ENCODE peak calls at places on chromosomes 12 and 14, in seven cellular contexts. One of them, this sample, is unnamed. For H3K4me1 and H3K27me3, the result is how much of the 10 kb centered on the place peaks cover.

GRCh38 chr14:35386673-35387125 is 17.9 kb downstream of the NFKBIA start:
- DNase-seq in pancreas: no peak
- DNase-seq in IMR-90: no peak
- DNase-seq in HCT116: no peak
- DNase-seq in suprapubic skin: no peak
- DNase-seq in stomach: no peak
- DNase-seq in naive thymus-derived CD4-positive, alpha-beta T cell: no peak
- DNase-seq in this sample: no peak

GRCh38 chr12:75944097-75944904 is 87.3 kb downstream of the PHLDA1 start:
- DNase-seq in pancreas: no peak
- DNase-seq in IMR-90: peak
- DNase-seq in HCT116: peak
- DNase-seq in suprapubic skin: no peak
- DNase-seq in stomach: no peak
- DNase-seq in naive thymus-derived CD4-positive, alpha-beta T cell: no peak
- DNase-seq in this sample: no peak

GRCh38 chr12:3480744-3481143 is 10.3 kb upstream of the PRMT8 start:
- DNase-seq in pancreas: no peak
- DNase-seq in IMR-90: no peak
- DNase-seq in HCT116: no peak
- DNase-seq in suprapubic skin: no peak
- DNase-seq in stomach: no peak
- DNase-seq in naive thymus-derived CD4-positive, alpha-beta T cell: no peak
- DNase-seq in this sample: no peak

GRCh38 chr12:66137937-66138336 is 7.4 kb upstream of the LLPH start:
- DNase-seq in pancreas: no peak
- DNase-seq in IMR-90: no peak
- DNase-seq in HCT116: no peak
- DNase-seq in suprapubic skin: no peak
- DNase-seq in stomach: no peak
- DNase-seq in naive thymus-derived CD4-positive, alpha-beta T cell: no peak
- DNase-seq in this sample: no peak

GRCh38 chr14:96762650-96763049 is 34.5 kb upstream of the VRK1 start:
- DNase-seq in pancreas: no peak
- DNase-seq in IMR-90: peak
- DNase-seq in HCT116: peak
- DNase-seq in suprapubic skin: no peak
- DNase-seq in stomach: no peak
- DNase-seq in naive thymus-derived CD4-positive, alpha-beta T cell: peak
- DNase-seq in this sample: no peak

GRCh38 chr12:26203167-26203566 is 7.8 kb downstream of the SSPN start:
- DNase-seq in pancreas: no peak
- DNase-seq in IMR-90: no peak
- DNase-seq in HCT116: no peak
- DNase-seq in suprapubic skin: no peak
- DNase-seq in stomach: no peak
- DNase-seq in naive thymus-derived CD4-positive, alpha-beta T cell: no peak
- DNase-seq in this sample: no peak

GRCh38 chr14:76007852-76008251 is 22.3 kb downstream of the IFT43 start:
- DNase-seq in pancreas: no peak
- DNase-seq in IMR-90: peak
- DNase-seq in HCT116: no peak
- DNase-seq in suprapubic skin: no peak
- DNase-seq in stomach: no peak
- DNase-seq in naive thymus-derived CD4-positive, alpha-beta T cell: no peak
- DNase-seq in this sample: no peak

GRCh38 chr14:28565345-28565744 is 201.2 kb upstream of the FOXG1 start:
- DNase-seq in pancreas: no peak
- DNase-seq in IMR-90: no peak
- DNase-seq in HCT116: no peak
- DNase-seq in suprapubic skin: no peak
- DNase-seq in stomach: no peak
- DNase-seq in naive thymus-derived CD4-positive, alpha-beta T cell: no peak
- DNase-seq in this sample: no peak

GRCh38 chr14:72740504-72740961 is 153.4 kb downstream of the DPF3 start:
- DNase-seq in pancreas: no peak
- DNase-seq in IMR-90: no peak
- DNase-seq in HCT116: no peak
- DNase-seq in suprapubic skin: peak
- DNase-seq in stomach: peak
- DNase-seq in naive thymus-derived CD4-positive, alpha-beta T cell: no peak
- DNase-seq in this sample: no peak

GRCh38 chr12:131831021-131831571 is 2.9 kb downstream of the MMP17 start:
- DNase-seq in pancreas: no peak
- DNase-seq in IMR-90: no peak
- DNase-seq in HCT116: no peak
- DNase-seq in suprapubic skin: peak
- DNase-seq in stomach: no peak
- DNase-seq in naive thymus-derived CD4-positive, alpha-beta T cell: peak
- DNase-seq in this sample: peak

GRCh38 chr12:111268738-111269572 is 99.9 kb downstream of the PHETA1 start:
- DNase-seq in pancreas: no peak
- DNase-seq in IMR-90: no peak
- DNase-seq in HCT116: peak
- DNase-seq in suprapubic skin: no peak
- DNase-seq in stomach: no peak
- DNase-seq in naive thymus-derived CD4-positive, alpha-beta T cell: no peak
- DNase-seq in this sample: no peak

GRCh38 chr12:9051156-9051545 is 61.8 kb downstream of the KLRG1 start:
- DNase-seq in pancreas: no peak
- DNase-seq in IMR-90: no peak
- DNase-seq in HCT116: no peak
- DNase-seq in suprapubic skin: no peak
- DNase-seq in stomach: no peak
- DNase-seq in naive thymus-derived CD4-positive, alpha-beta T cell: no peak
- DNase-seq in this sample: no peak

GRCh38 chr14:68558096-68558495 is 234.8 kb downstream of the ZFP36L1 start:
- DNase-seq in pancreas: no peak
- DNase-seq in IMR-90: no peak
- DNase-seq in HCT116: no peak
- DNase-seq in suprapubic skin: peak
- DNase-seq in stomach: no peak
- DNase-seq in naive thymus-derived CD4-positive, alpha-beta T cell: no peak
- DNase-seq in this sample: no peak

GRCh38 chr12:24423611-24424010 is 474.1 kb upstream of the SOX5 start:
- DNase-seq in pancreas: no peak
- DNase-seq in IMR-90: no peak
- DNase-seq in HCT116: no peak
- DNase-seq in suprapubic skin: no peak
- DNase-seq in stomach: no peak
- DNase-seq in naive thymus-derived CD4-positive, alpha-beta T cell: no peak
- DNase-seq in this sample: no peak

GRCh38 chr12:40253936-40254335 is 29.1 kb downstream of the LRRK2 start:
- DNase-seq in pancreas: no peak
- DNase-seq in IMR-90: peak
- DNase-seq in HCT116: no peak
- DNase-seq in suprapubic skin: no peak
- DNase-seq in stomach: no peak
- DNase-seq in naive thymus-derived CD4-positive, alpha-beta T cell: no peak
- DNase-seq in this sample: no peak

GRCh38 chr12:103852498-103852992 is 11.5 kb upstream of the NT5DC3 start:
- DNase-seq in pancreas: no peak
- DNase-seq in IMR-90: peak
- DNase-seq in HCT116: no peak
- DNase-seq in suprapubic skin: no peak
- DNase-seq in stomach: no peak
- DNase-seq in naive thymus-derived CD4-positive, alpha-beta T cell: no peak
- DNase-seq in this sample: no peak

GRCh38 chr14:50061664-50062437 is 54.5 kb downstream of the VCPKMT start:
- DNase-seq in pancreas: no peak
- DNase-seq in IMR-90: peak
- DNase-seq in HCT116: no peak
- DNase-seq in suprapubic skin: no peak
- DNase-seq in stomach: peak
- DNase-seq in naive thymus-derived CD4-positive, alpha-beta T cell: peak
- DNase-seq in this sample: no peak

GRCh38 chr14:22375321-22375930 is 213.6 kb downstream of the DAD1 start:
- DNase-seq in pancreas: no peak
- DNase-seq in IMR-90: peak
- DNase-seq in HCT116: peak
- DNase-seq in suprapubic skin: no peak
- DNase-seq in stomach: no peak
- DNase-seq in naive thymus-derived CD4-positive, alpha-beta T cell: peak
- DNase-seq in this sample: no peak

GRCh38 chr12:25694072-25694471 is 141.0 kb upstream of the LMNTD1 start:
- DNase-seq in pancreas: no peak
- DNase-seq in IMR-90: peak
- DNase-seq in HCT116: no peak
- DNase-seq in suprapubic skin: no peak
- DNase-seq in stomach: no peak
- DNase-seq in naive thymus-derived CD4-positive, alpha-beta T cell: no peak
- DNase-seq in this sample: peak

DNA sequence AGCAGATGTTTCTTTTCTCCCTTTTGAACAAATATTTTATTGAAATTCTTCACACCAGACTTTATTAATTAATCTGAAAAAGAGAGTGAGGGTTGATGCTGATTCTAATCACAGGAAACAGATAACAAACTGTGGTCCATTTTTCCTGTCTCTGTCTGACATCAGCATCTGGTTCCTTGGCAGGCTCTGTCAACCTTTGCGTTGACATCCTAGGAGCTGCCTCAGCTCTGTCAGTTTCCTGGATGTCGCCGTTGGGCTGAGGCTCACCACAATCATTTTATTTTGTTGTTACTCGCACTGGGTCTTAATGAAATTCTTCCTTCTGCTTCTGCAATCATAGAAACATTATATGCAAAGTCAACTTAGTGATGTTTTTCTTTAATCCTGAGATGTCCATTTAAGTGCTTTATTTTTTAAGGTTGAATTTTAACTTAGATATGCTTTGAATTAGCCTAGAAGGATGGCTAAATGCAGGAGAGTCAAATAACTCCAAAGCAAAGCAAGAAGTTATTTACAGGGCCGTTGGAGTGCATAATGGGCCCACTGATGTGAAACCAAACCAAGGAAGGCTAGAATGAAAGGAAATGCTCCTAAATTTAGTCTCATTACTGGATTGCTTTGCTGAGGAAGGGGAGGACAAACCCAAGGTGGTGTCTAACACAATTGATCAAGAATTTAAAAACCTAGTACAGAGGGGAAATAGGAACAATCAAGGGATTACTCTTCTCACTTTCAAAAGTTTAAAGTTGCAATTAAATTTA is 542.4 kb downstream of the FLRT2 start:
- DNase-seq in pancreas: no peak
- DNase-seq in IMR-90: no peak
- DNase-seq in HCT116: no peak
- DNase-seq in suprapubic skin: no peak
- DNase-seq in stomach: no peak
- DNase-seq in naive thymus-derived CD4-positive, alpha-beta T cell: no peak
- DNase-seq in this sample: no peak
- H3K4me1 ChIP-seq in pancreas: under half
- H3K4me1 ChIP-seq in IMR-90: under half
- H3K4me1 ChIP-seq in HCT116: under half
- H3K4me1 ChIP-seq in suprapubic skin: under half
- H3K4me1 ChIP-seq in stomach: under half
- H3K4me1 ChIP-seq in naive thymus-derived CD4-positive, alpha-beta T cell: under half
- H3K4me1 ChIP-seq in this sample: under half

GRCh38 chr14:100565650-100566049 is 21.6 kb downstream of the BEGAIN start:
- DNase-seq in pancreas: no peak
- DNase-seq in IMR-90: no peak
- DNase-seq in HCT116: no peak
- DNase-seq in suprapubic skin: no peak
- DNase-seq in stomach: no peak
- DNase-seq in naive thymus-derived CD4-positive, alpha-beta T cell: no peak
- DNase-seq in this sample: no peak

GRCh38 chr14:100560999-100561398 is 26.2 kb downstream of the BEGAIN start:
- DNase-seq in pancreas: no peak
- DNase-seq in IMR-90: no peak
- DNase-seq in HCT116: no peak
- DNase-seq in suprapubic skin: no peak
- DNase-seq in stomach: no peak
- DNase-seq in naive thymus-derived CD4-positive, alpha-beta T cell: no peak
- DNase-seq in this sample: no peak

GRCh38 chr14:100564506-100564905 is 22.7 kb downstream of the BEGAIN start:
- DNase-seq in pancreas: no peak
- DNase-seq in IMR-90: no peak
- DNase-seq in HCT116: no peak
- DNase-seq in suprapubic skin: no peak
- DNase-seq in stomach: no peak
- DNase-seq in naive thymus-derived CD4-positive, alpha-beta T cell: no peak
- DNase-seq in this sample: no peak

GRCh38 chr14:100560471-100560870 is 26.7 kb downstream of the BEGAIN start:
- DNase-seq in pancreas: no peak
- DNase-seq in IMR-90: no peak
- DNase-seq in HCT116: no peak
- DNase-seq in suprapubic skin: no peak
- DNase-seq in stomach: no peak
- DNase-seq in naive thymus-derived CD4-positive, alpha-beta T cell: no peak
- DNase-seq in this sample: no peak

GRCh38 chr14:100562751-100563150 is 24.5 kb downstream of the BEGAIN start:
- DNase-seq in pancreas: no peak
- DNase-seq in IMR-90: no peak
- DNase-seq in HCT116: no peak
- DNase-seq in suprapubic skin: no peak
- DNase-seq in stomach: no peak
- DNase-seq in naive thymus-derived CD4-positive, alpha-beta T cell: no peak
- DNase-seq in this sample: no peak
- H3K27me3 ChIP-seq in pancreas: under half
- H3K27me3 ChIP-seq in IMR-90: half or more
- H3K27me3 ChIP-seq in HCT116: under half
- H3K27me3 ChIP-seq in suprapubic skin: under half
- H3K27me3 ChIP-seq in stomach: under half
- H3K27me3 ChIP-seq in naive thymus-derived CD4-positive, alpha-beta T cell: under half
- H3K27me3 ChIP-seq in this sample: under half

GRCh38 chr12:63084501-63084900 is 66.5 kb downstream of the AVPR1A start:
- DNase-seq in pancreas: no peak
- DNase-seq in IMR-90: no peak
- DNase-seq in HCT116: no peak
- DNase-seq in suprapubic skin: no peak
- DNase-seq in stomach: no peak
- DNase-seq in naive thymus-derived CD4-positive, alpha-beta T cell: no peak
- DNase-seq in this sample: no peak
- H3K4me1 ChIP-seq in pancreas: under half
- H3K4me1 ChIP-seq in IMR-90: under half
- H3K4me1 ChIP-seq in HCT116: under half
- H3K4me1 ChIP-seq in suprapubic skin: under half
- H3K4me1 ChIP-seq in stomach: under half
- H3K4me1 ChIP-seq in naive thymus-derived CD4-positive, alpha-beta T cell: under half
- H3K4me1 ChIP-seq in this sample: under half

DNA sequence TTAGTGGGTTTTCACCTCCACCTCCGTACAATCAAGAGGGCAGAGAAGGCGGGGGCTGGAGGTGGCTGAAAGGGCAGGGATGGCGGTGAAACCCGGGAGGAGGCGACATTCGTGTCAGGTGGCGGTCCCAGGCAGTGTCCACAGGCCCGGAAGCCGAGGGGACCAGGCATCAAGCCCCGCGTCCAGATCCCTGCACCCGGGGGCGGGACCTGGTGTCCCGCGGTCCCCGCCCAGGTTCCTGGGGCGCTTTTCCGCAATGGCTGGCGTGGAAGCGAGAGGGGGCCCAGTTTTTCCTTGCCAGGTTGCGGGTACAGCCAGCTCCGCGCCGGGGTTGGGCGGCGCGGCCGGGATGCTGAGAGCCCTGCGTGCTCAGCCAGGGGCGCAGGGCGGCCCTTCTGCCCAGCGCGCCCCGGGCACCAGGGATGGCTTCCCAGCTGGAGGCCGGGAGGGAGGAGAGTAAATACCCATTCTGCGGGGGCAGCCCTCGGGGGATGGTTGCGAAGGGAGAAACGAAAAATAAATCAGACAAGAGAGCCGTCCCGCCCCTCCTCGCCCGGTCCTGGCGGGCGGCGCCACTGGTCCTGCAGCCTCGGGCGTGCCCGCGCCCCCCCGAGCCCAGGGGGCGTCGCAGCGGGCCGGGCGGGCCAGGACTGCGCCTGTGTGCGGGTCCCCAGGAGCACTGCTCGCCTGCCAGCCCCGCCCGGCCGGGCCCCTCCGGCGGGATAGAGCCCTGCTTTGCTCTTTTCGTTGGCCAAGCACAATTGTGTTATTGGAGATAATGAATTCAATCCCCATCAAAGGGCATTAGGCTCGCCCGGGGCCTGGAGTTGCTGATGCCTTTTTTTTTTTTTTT is 11.5 kb downstream of the FOXA1 start:
- DNase-seq in pancreas: no peak
- DNase-seq in IMR-90: no peak
- DNase-seq in HCT116: no peak
- DNase-seq in suprapubic skin: no peak
- DNase-seq in stomach: no peak
- DNase-seq in naive thymus-derived CD4-positive, alpha-beta T cell: no peak
- DNase-seq in this sample: no peak
- H3K27me3 ChIP-seq in pancreas: under half
- H3K27me3 ChIP-seq in IMR-90: half or more
- H3K27me3 ChIP-seq in HCT116: under half
- H3K27me3 ChIP-seq in suprapubic skin: half or more
- H3K27me3 ChIP-seq in stomach: under half
- H3K27me3 ChIP-seq in naive thymus-derived CD4-positive, alpha-beta T cell: under half
- H3K27me3 ChIP-seq in this sample: half or more